ENCODE peak calls at places on chromosomes 2 and 18, in six cellular contexts. H is NCI-H774; C is activated CD4-positive, alpha-beta T cell treated with anti-CD3 and anti-CD28 coated beads, Interleukin-2, amount 10 ng/mL, durations not matched to agents 7 days and 5 days; P is KG1; G is neural crest cell; J is COLO829. R is an unnamed sample.

GRCh38 chr2:19357383-19358241 is 811 bp downstream of the OSR1 start:
- DNase-seq in G (no peak), H (no peak), P (no peak), C (no peak), J (no peak), R (no peak)

GRCh38 chr2:47221956-47222355 is 66.8 kb upstream of the STPG4 start:
- DNase-seq in J (peak), H (no peak), C (no peak), G (no peak), P (no peak), R (no peak)

GRCh38 chr2:46383784-46384456 is 86.7 kb downstream of the EPAS1 start:
- DNase-seq in H (no peak), C (no peak), P (no peak), J (no peak), G (no peak), R (no peak)

GRCh38 chr2:9799729-9800632 is 43.3 kb upstream of the TAF1B start:
- DNase-seq in C (peak), P (peak), H (peak), J (peak), G (peak), R (peak)

GRCh38 chr18:50268022-50268747 is 1.9 kb upstream of the CFAP53 start:
- DNase-seq in P (no peak), C (peak), G (peak), H (no peak), J (peak), R (no peak)

GRCh38 chr2:19361325-19361990 is 3.0 kb upstream of the OSR1 start:
- DNase-seq in H (no peak), J (no peak), P (no peak), G (no peak), C (no peak), R (no peak)

GRCh38 chr2:45578056-45578843 is 32.8 kb downstream of the SRBD1 start:
- DNase-seq in C (peak), G (no peak), J (peak), H (no peak), P (no peak), R (no peak)

GRCh38 chr2:217277646-217278048 is 417.8 kb upstream of the TNP1 start:
- DNase-seq in H (no peak), P (no peak), C (no peak), J (peak), G (no peak), R (no peak)

GRCh38 chr2:217387776-217388381 is 528.0 kb upstream of the TNP1 start:
- DNase-seq in C (no peak), G (no peak), J (no peak), P (peak), H (no peak), R (peak)

GRCh38 chr2:161681043-161681442 is 56.8 kb downstream of the SLC4A10 start:
- DNase-seq in C (no peak), H (no peak), G (no peak), P (no peak), J (no peak), R (no peak)

GRCh38 chr2:236209996-236210395 is 41.8 kb upstream of the GBX2 start:
- DNase-seq in G (no peak), J (no peak), C (no peak), P (no peak), H (no peak), R (no peak)

GRCh38 chr2:12717988-12718661 is 1.4 kb downstream of the TRIB2 start:
- DNase-seq in P (no peak), H (no peak), J (no peak), C (peak), G (peak), R (peak)

GRCh38 chr2:28761420-28761819 is 9.8 kb downstream of the PPP1CB start:
- DNase-seq in G (no peak), C (no peak), P (no peak), J (peak), H (no peak), R (no peak)

GRCh38 chr18:37492952-37493351 is 72.6 kb downstream of the CELF4 start:
- DNase-seq in G (no peak), P (no peak), J (no peak), H (no peak), C (no peak), R (no peak)